ENCODE peak calls at places on chromosomes 13 and 19, in seven cellular contexts. O is tibial artery, D is amniotic epithelial cell, Q is NCI-H1930, W is GDM1, H is stomach, F is Calu3. P is an unnamed sample.
A peak's percentile ranks its signal among the peaks of the same experiment; 100 is the strongest.

GRCh38 chr13:108897955-108898354 is 268.5 kb downstream of the MYO16 start:
- DNase-seq in O (no peak), D (no peak), Q (no peak), W (no peak), H (no peak), F (no peak), P (peak; percentile 53)

GRCh38 chr13:50893211-50893852 is 16.3 kb upstream of the RNASEH2B start:
- DNase-seq in O (no peak), D (peak; percentile 8), Q (no peak), W (peak; percentile 78), H (no peak), F (no peak), P (peak; percentile 50)

GRCh38 chr13:26515721-26516120 is 41.8 kb upstream of the WASF3 start:
- DNase-seq in O (no peak), D (no peak), Q (no peak), W (no peak), H (no peak), F (no peak), P (no peak)

GRCh38 chr19:927707-928401 is 2.0 kb downstream of the ARID3A start:
- DNase-seq in O (no peak), D (no peak), Q (no peak), W (no peak), H (no peak), F (no peak), P (no peak)

GRCh38 chr19:6271251-6271650 is 8.5 kb downstream of the MLLT1 start:
- DNase-seq in O (no peak), D (peak; percentile 48), Q (no peak), W (no peak), H (no peak), F (no peak), P (peak; percentile 50)

GRCh38 chr13:23321534-23322241 is 111.8 kb downstream of the SACS start:
- DNase-seq in O (peak; percentile 64), D (peak; percentile 94), Q (no peak), W (no peak), H (no peak), F (peak; percentile 5), P (peak; percentile 98)

GRCh38 chr13:55517312-55517711 is 1623.4 kb upstream of the PRR20A start:
- DNase-seq in O (no peak), D (no peak), Q (no peak), W (no peak), H (no peak), F (no peak), P (no peak)

GRCh38 chr13:28027607-28028364 is 39.3 kb upstream of the URAD start:
- DNase-seq in O (no peak), D (no peak), Q (no peak), W (no peak), H (no peak), F (no peak), P (no peak)

GRCh38 chr13:66977156-66977555 is 253.0 kb downstream of the PCDH9 start:
- DNase-seq in O (no peak), D (no peak), Q (no peak), W (no peak), H (no peak), F (no peak), P (no peak)

GRCh38 chr19:50959731-50960500 is 7.1 kb upstream of the KLK5 start:
- DNase-seq in O (no peak), D (no peak), Q (no peak), W (no peak), H (no peak), F (no peak), P (no peak)

GRCh38 chr19:6963937-6964336 is 57.3 kb downstream of the MBD3L2B start:
- DNase-seq in O (no peak), D (no peak), Q (no peak), W (no peak), H (no peak), F (no peak), P (no peak)

GRCh38 chr19:34224996-34225658 is 29.2 kb upstream of the GARRE1 start:
- DNase-seq in O (no peak), D (peak; percentile 71), Q (no peak), W (no peak), H (no peak), F (no peak), P (peak; percentile 76)

GRCh38 chr19:1012334-1012733 is 8.6 kb downstream of the TMEM259 start:
- DNase-seq in O (no peak), D (no peak), Q (no peak), W (no peak), H (no peak), F (no peak), P (no peak)

GRCh38 chr19:15265849-15266248 is 33.6 kb upstream of the EPHX3 start:
- DNase-seq in O (peak; percentile 91), D (peak; percentile 90), Q (no peak), W (no peak), H (peak; percentile 93), F (no peak), P (peak; percentile 90)

GRCh38 chr19:36097036-36097435 is 13.9 kb upstream of the OVOL3 start:
- DNase-seq in O (no peak), D (no peak), Q (no peak), W (no peak), H (no peak), F (no peak), P (no peak)

GRCh38 chr13:48232420-48233096 is 448 bp upstream of the ITM2B start:
- DNase-seq in O (peak; percentile 62), D (no peak), Q (no peak), W (no peak), H (peak; percentile 35), F (peak; percentile 58), P (no peak)

GRCh38 chr19:901216-902092 is 8.2 kb downstream of the RNU6-9 start:
- DNase-seq in O (no peak), D (no peak), Q (no peak), W (no peak), H (no peak), F (no peak), P (no peak)

GRCh38 chr19:51006406-51006805 is 5.0 kb upstream of the KLK8 start:
- DNase-seq in O (no peak), D (no peak), Q (no peak), W (no peak), H (no peak), F (no peak), P (no peak)

GRCh38 chr13:21884299-21884878 is 213.5 kb downstream of the FGF9 start:
- DNase-seq in O (no peak), D (no peak), Q (no peak), W (no peak), H (no peak), F (no peak), P (no peak)

GRCh38 chr19:40139533-40140287 is 49.0 kb upstream of the ZNF780A start:
- DNase-seq in O (no peak), D (peak; percentile 53), Q (peak; percentile 43), W (no peak), H (no peak), F (peak; percentile 14), P (peak; percentile 54)

GRCh38 chr19:5801796-5802616 is 2.9 kb upstream of the NRTN start:
- DNase-seq in O (no peak), D (peak; percentile 34), Q (peak; percentile 62), W (no peak), H (no peak), F (no peak), P (peak; percentile 20)

GRCh38 chr19:19966862-19967261 is 66.1 kb downstream of the ZNF93 start:
- DNase-seq in O (no peak), D (no peak), Q (no peak), W (no peak), H (no peak), F (no peak), P (no peak)

GRCh38 chr19:10000171-10000826 is 10.0 kb downstream of the COL5A3 start:
- DNase-seq in O (peak; percentile 67), D (peak; percentile 42), Q (peak; percentile 26), W (peak; percentile 42), H (peak; percentile 70), F (peak; percentile 72), P (peak; percentile 37)

GRCh38 chr19:48999481-49000325 is 6.0 kb downstream of the RUVBL2 start:
- DNase-seq in O (no peak), D (peak; percentile 63), Q (no peak), W (no peak), H (peak; percentile 65), F (peak; percentile 56), P (peak; percentile 77)

GRCh38 chr13:30157616-30157993 is 149.7 kb downstream of the KATNAL1 start:
- DNase-seq in O (no peak), D (no peak), Q (no peak), W (no peak), H (no peak), F (no peak), P (no peak)

GRCh38 chr19:48239582-48240141 is 16.1 kb downstream of the CARD8 start:
- DNase-seq in O (no peak), D (peak; percentile 14), Q (no peak), W (no peak), H (no peak), F (no peak), P (peak; percentile 49)

GRCh38 chr19:48619692-48620565 is 623 bp downstream of the SPHK2 start:
- DNase-seq in O (no peak), D (peak; percentile 46), Q (no peak), W (no peak), H (no peak), F (no peak), P (no peak)

GRCh38 chr13:87497426-87497825 is 173.7 kb upstream of the SLITRK5 start:
- DNase-seq in O (no peak), D (no peak), Q (no peak), W (no peak), H (no peak), F (no peak), P (no peak)